ENCODE peak calls at places on chromosomes 3 and 15, in nine cellular contexts. One of them, this sample, is unnamed.

GRCh38 chr3:195384952-195385351 is 57.9 kb downstream of the ACAP2 start:
- DNase-seq in A549: no peak
- DNase-seq in ovary: no peak
- DNase-seq in GM12878: no peak
- DNase-seq in HepG2: no peak
- DNase-seq in stomach: no peak
- DNase-seq in sigmoid colon: no peak
- DNase-seq in SK-N-SH: no peak
- DNase-seq in esophagus muscularis mucosa: no peak
- DNase-seq in this sample: no peak

GRCh38 chr3:134904796-134905646 is 110.0 kb downstream of the EPHB1 start:
- DNase-seq in A549: no peak
- DNase-seq in ovary: no peak
- DNase-seq in GM12878: peak
- DNase-seq in HepG2: no peak
- DNase-seq in stomach: no peak
- DNase-seq in sigmoid colon: peak
- DNase-seq in SK-N-SH: no peak
- DNase-seq in esophagus muscularis mucosa: no peak
- DNase-seq in this sample: no peak

GRCh38 chr3:72738752-72739520 is 109.3 kb downstream of the SHQ1 start:
- DNase-seq in A549: peak
- DNase-seq in ovary: no peak
- DNase-seq in GM12878: no peak
- DNase-seq in HepG2: no peak
- DNase-seq in stomach: peak
- DNase-seq in sigmoid colon: no peak
- DNase-seq in SK-N-SH: peak
- DNase-seq in esophagus muscularis mucosa: no peak
- DNase-seq in this sample: peak

GRCh38 chr15:90592144-90592887 is 62.6 kb downstream of the CRTC3 start:
- DNase-seq in A549: no peak
- DNase-seq in ovary: no peak
- DNase-seq in GM12878: no peak
- DNase-seq in HepG2: peak
- DNase-seq in stomach: no peak
- DNase-seq in sigmoid colon: no peak
- DNase-seq in SK-N-SH: no peak
- DNase-seq in esophagus muscularis mucosa: no peak
- DNase-seq in this sample: no peak

GRCh38 chr15:78761891-78762385 is 49.3 kb downstream of the ADAMTS7 start:
- DNase-seq in A549: no peak
- DNase-seq in ovary: no peak
- DNase-seq in GM12878: no peak
- DNase-seq in HepG2: no peak
- DNase-seq in stomach: no peak
- DNase-seq in sigmoid colon: peak
- DNase-seq in SK-N-SH: no peak
- DNase-seq in esophagus muscularis mucosa: no peak
- DNase-seq in this sample: no peak

GRCh38 chr3:118932822-118933558 is 101.7 kb downstream of the IGSF11 start:
- DNase-seq in A549: no peak
- DNase-seq in ovary: no peak
- DNase-seq in GM12878: no peak
- DNase-seq in HepG2: no peak
- DNase-seq in stomach: peak
- DNase-seq in sigmoid colon: peak
- DNase-seq in SK-N-SH: no peak
- DNase-seq in esophagus muscularis mucosa: no peak
- DNase-seq in this sample: no peak

GRCh38 chr3:120448707-120449650 is 1.8 kb downstream of the FSTL1 start:
- DNase-seq in A549: no peak
- DNase-seq in ovary: no peak
- DNase-seq in GM12878: no peak
- DNase-seq in HepG2: no peak
- DNase-seq in stomach: no peak
- DNase-seq in sigmoid colon: no peak
- DNase-seq in SK-N-SH: no peak
- DNase-seq in esophagus muscularis mucosa: no peak
- DNase-seq in this sample: peak

GRCh38 chr3:133758969-133759739 is 13.0 kb downstream of the TF start:
- DNase-seq in A549: no peak
- DNase-seq in ovary: no peak
- DNase-seq in GM12878: no peak
- DNase-seq in HepG2: no peak
- DNase-seq in stomach: no peak
- DNase-seq in sigmoid colon: no peak
- DNase-seq in SK-N-SH: no peak
- DNase-seq in esophagus muscularis mucosa: no peak
- DNase-seq in this sample: no peak

GRCh38 chr3:177835008-177835407 is 637.7 kb upstream of the TBL1XR1 start:
- DNase-seq in A549: no peak
- DNase-seq in ovary: no peak
- DNase-seq in GM12878: no peak
- DNase-seq in HepG2: no peak
- DNase-seq in stomach: no peak
- DNase-seq in sigmoid colon: no peak
- DNase-seq in SK-N-SH: no peak
- DNase-seq in esophagus muscularis mucosa: no peak
- DNase-seq in this sample: no peak

GRCh38 chr3:31008986-31009385 is 114.5 kb upstream of the GADL1 start:
- DNase-seq in A549: no peak
- DNase-seq in ovary: no peak
- DNase-seq in GM12878: no peak
- DNase-seq in HepG2: no peak
- DNase-seq in stomach: no peak
- DNase-seq in sigmoid colon: no peak
- DNase-seq in SK-N-SH: no peak
- DNase-seq in esophagus muscularis mucosa: no peak
- DNase-seq in this sample: no peak

GRCh38 chr15:41281236-41281635 is 50.2 kb downstream of the CHP1 start:
- DNase-seq in A549: peak
- DNase-seq in ovary: no peak
- DNase-seq in GM12878: no peak
- DNase-seq in HepG2: peak
- DNase-seq in stomach: no peak
- DNase-seq in sigmoid colon: no peak
- DNase-seq in SK-N-SH: no peak
- DNase-seq in esophagus muscularis mucosa: no peak
- DNase-seq in this sample: no peak

GRCh38 chr3:148992027-148992634 is 791 bp downstream of the GYG1 start:
- DNase-seq in A549: peak
- DNase-seq in ovary: peak
- DNase-seq in GM12878: no peak
- DNase-seq in HepG2: peak
- DNase-seq in stomach: peak
- DNase-seq in sigmoid colon: peak
- DNase-seq in SK-N-SH: no peak
- DNase-seq in esophagus muscularis mucosa: no peak
- DNase-seq in this sample: peak

DNA sequence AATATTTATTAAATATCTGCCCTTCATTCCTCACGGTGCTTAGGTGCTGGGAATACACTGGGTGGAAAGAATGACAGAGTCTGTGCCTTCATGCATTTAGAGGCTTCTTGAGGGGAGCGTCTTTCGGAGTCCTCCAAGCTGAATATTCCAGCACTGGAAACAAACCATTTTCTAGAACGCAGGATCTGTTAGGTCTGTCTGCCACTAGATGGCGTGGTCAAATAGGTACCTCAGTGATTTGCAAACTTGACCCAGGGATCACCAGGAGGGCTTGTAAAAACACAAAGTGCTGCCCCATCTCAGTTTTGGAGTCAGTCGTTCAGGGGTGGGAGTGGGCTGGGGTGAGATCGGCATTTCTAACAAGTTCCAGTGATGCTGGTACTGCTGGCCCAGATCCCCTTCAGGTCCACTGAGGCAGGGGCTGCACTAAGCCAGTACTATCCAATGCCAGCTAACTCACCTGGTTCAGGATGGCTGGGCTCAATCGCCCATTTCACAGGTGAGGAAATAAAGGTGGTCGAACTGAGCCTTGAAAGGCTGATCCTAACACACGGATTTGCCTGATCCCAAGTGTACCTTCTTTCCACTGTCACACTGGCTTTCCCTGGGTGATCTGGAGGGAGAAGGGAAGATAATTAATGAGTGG is 14.8 kb downstream of the ARNT2 start:
- DNase-seq in A549: peak
- DNase-seq in ovary: no peak
- DNase-seq in GM12878: no peak
- DNase-seq in HepG2: peak
- DNase-seq in stomach: no peak
- DNase-seq in sigmoid colon: no peak
- DNase-seq in SK-N-SH: peak
- DNase-seq in esophagus muscularis mucosa: no peak
- DNase-seq in this sample: no peak
- TF ChIP-seq CTCF in A549: peak
- TF ChIP-seq CTCF in ovary: no peak
- TF ChIP-seq CTCF in GM12878: peak
- TF ChIP-seq CTCF in HepG2: peak
- TF ChIP-seq CTCF in stomach: peak
- TF ChIP-seq CTCF in sigmoid colon: peak
- TF ChIP-seq CTCF in SK-N-SH: peak
- TF ChIP-seq CTCF in esophagus muscularis mucosa: peak
- TF ChIP-seq CTCF in this sample: peak

DNA sequence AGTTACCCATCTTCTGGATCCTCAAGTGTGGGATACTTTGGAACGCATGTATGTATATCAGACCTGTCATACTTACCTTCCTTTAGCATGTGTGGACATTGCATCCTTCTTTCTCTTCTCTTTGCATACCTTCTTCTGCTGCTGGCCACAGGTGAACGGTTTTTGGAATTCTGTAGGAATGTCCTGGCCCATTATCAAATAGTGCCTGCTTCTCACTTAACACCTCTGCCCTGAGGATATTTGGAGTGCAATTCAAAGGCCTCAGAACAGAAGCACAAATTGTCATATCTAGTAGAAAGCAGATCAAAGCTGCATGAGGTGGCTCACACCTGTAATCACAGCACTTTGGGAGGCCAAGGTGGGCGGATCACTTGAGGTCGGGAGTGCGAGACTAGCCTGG is 34.1 kb upstream of the UACA start:
- DNase-seq in A549: no peak
- DNase-seq in ovary: no peak
- DNase-seq in GM12878: no peak
- DNase-seq in HepG2: no peak
- DNase-seq in stomach: no peak
- DNase-seq in sigmoid colon: no peak
- DNase-seq in SK-N-SH: no peak
- DNase-seq in esophagus muscularis mucosa: no peak
- DNase-seq in this sample: no peak
- TF ChIP-seq EP300 in A549: no peak
- TF ChIP-seq EP300 in ovary: no peak
- TF ChIP-seq EP300 in GM12878: no peak
- TF ChIP-seq EP300 in HepG2: no peak
- TF ChIP-seq EP300 in stomach: no peak
- TF ChIP-seq EP300 in sigmoid colon: no peak
- TF ChIP-seq EP300 in SK-N-SH: no peak
- TF ChIP-seq EP300 in esophagus muscularis mucosa: no peak
- TF ChIP-seq EP300 in this sample: no peak

GRCh38 chr3:153641321-153641720 is 479.3 kb downstream of the RAP2B start:
- DNase-seq in A549: no peak
- DNase-seq in ovary: no peak
- DNase-seq in GM12878: no peak
- DNase-seq in HepG2: no peak
- DNase-seq in stomach: no peak
- DNase-seq in sigmoid colon: no peak
- DNase-seq in SK-N-SH: no peak
- DNase-seq in esophagus muscularis mucosa: no peak
- DNase-seq in this sample: no peak
- TF ChIP-seq CTCF in A549: no peak
- TF ChIP-seq CTCF in ovary: no peak
- TF ChIP-seq CTCF in GM12878: no peak
- TF ChIP-seq CTCF in HepG2: no peak
- TF ChIP-seq CTCF in stomach: no peak
- TF ChIP-seq CTCF in sigmoid colon: no peak
- TF ChIP-seq CTCF in SK-N-SH: no peak
- TF ChIP-seq CTCF in esophagus muscularis mucosa: no peak
- TF ChIP-seq CTCF in this sample: no peak

DNA sequence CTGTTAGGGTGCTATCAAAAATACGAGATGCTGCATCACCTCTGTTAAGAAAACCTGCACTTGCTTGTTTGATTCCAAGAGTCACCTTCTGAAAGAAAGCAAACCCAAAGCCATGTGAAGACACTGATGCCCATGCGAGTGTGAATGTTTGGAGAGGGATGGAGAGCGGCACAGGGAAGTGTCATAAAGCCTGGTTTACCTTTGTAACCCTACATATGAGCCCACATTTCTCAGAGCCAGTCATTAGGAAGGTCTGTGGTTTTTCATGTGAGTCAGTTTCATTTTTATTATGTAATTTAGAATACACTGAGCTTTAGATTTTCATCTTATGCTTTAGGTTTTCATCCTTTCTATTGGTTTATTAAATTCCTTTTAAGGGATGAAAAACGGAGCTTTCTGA is 896.8 kb downstream of the ROBO1 start:
- DNase-seq in A549: no peak
- DNase-seq in ovary: no peak
- DNase-seq in GM12878: peak
- DNase-seq in HepG2: no peak
- DNase-seq in stomach: no peak
- DNase-seq in sigmoid colon: no peak
- DNase-seq in SK-N-SH: no peak
- DNase-seq in esophagus muscularis mucosa: no peak
- DNase-seq in this sample: no peak
- TF ChIP-seq EP300 in A549: no peak
- TF ChIP-seq EP300 in ovary: no peak
- TF ChIP-seq EP300 in GM12878: no peak
- TF ChIP-seq EP300 in HepG2: no peak
- TF ChIP-seq EP300 in stomach: no peak
- TF ChIP-seq EP300 in sigmoid colon: no peak
- TF ChIP-seq EP300 in SK-N-SH: no peak
- TF ChIP-seq EP300 in esophagus muscularis mucosa: no peak
- TF ChIP-seq EP300 in this sample: no peak

GRCh38 chr3:139491027-139491700 is 14.8 kb upstream of the RBP2 start:
- DNase-seq in A549: no peak
- DNase-seq in ovary: no peak
- DNase-seq in GM12878: no peak
- DNase-seq in HepG2: peak
- DNase-seq in stomach: no peak
- DNase-seq in sigmoid colon: no peak
- DNase-seq in SK-N-SH: peak
- DNase-seq in esophagus muscularis mucosa: no peak
- DNase-seq in this sample: no peak
- TF ChIP-seq CTCF in A549: no peak
- TF ChIP-seq CTCF in ovary: no peak
- TF ChIP-seq CTCF in GM12878: no peak
- TF ChIP-seq CTCF in HepG2: no peak
- TF ChIP-seq CTCF in stomach: no peak
- TF ChIP-seq CTCF in sigmoid colon: no peak
- TF ChIP-seq CTCF in SK-N-SH: no peak
- TF ChIP-seq CTCF in esophagus muscularis mucosa: no peak
- TF ChIP-seq CTCF in this sample: no peak

This sample was measured in transverse colon.